ENCODE peak calls at places on chromosomes 6 and 20, in ten cellular contexts. L is right cardiac atrium; I is AG04449; A is CD4-positive, CD25-positive, alpha-beta regulatory T cell; G is astrocyte of the spinal cord; N is osteoblast; O is fibroblast of pulmonary artery; D is choroid plexus epithelial cell; H is keratinocyte; Q is A673. Y is an unnamed sample.
A peak's percentile ranks its signal among the peaks of the same experiment; 100 is the strongest.

GRCh38 chr6:44699082-44699481 is 311.6 kb downstream of the CDC5L start:
- DNase-seq in L (peak; percentile 58), I (no peak), A (no peak), G (peak; percentile 26), N (no peak), O (no peak), D (no peak), H (no peak), Q (no peak), Y (no peak)

GRCh38 chr20:49340161-49340966 is 62.5 kb upstream of the ZNFX1 start:
- DNase-seq in L (peak; percentile 74), I (no peak), A (no peak), G (no peak), N (peak; percentile 84), O (no peak), D (no peak), H (no peak), Q (no peak), Y (peak; percentile 79)

GRCh38 chr20:23143098-23143497 is 57.0 kb upstream of the CD93 start:
- DNase-seq in L (peak; percentile 70), I (no peak), A (no peak), G (peak; percentile 79), N (peak; percentile 93), O (peak; percentile 83), D (peak; percentile 84), H (peak; percentile 52), Q (peak; percentile 65), Y (peak; percentile 70)

GRCh38 chr6:119326291-119327005 is 23.1 kb downstream of the MAN1A1 start:
- DNase-seq in L (no peak), I (no peak), A (no peak), G (no peak), N (no peak), O (no peak), D (no peak), H (no peak), Q (no peak), Y (no peak)

GRCh38 chr6:52534363-52534762 is 42.5 kb downstream of the TRAM2 start:
- DNase-seq in L (no peak), I (no peak), A (no peak), G (no peak), N (no peak), O (no peak), D (no peak), H (no peak), Q (no peak), Y (no peak)

GRCh38 chr6:56764081-56764566 is 121.4 kb upstream of the DST start:
- DNase-seq in L (peak; percentile 29), I (no peak), A (no peak), G (peak; percentile 52), N (peak; percentile 17), O (peak; percentile 64), D (peak; percentile 74), H (no peak), Q (peak; percentile 69), Y (no peak)

GRCh38 chr20:43959079-43959919 is 44.6 kb downstream of the TOX2 start:
- DNase-seq in L (no peak), I (no peak), A (no peak), G (peak; percentile 29), N (no peak), O (peak; percentile 45), D (no peak), H (no peak), Q (no peak), Y (peak; percentile 84)

GRCh38 chr20:24877652-24878051 is 71.4 kb upstream of the CST7 start:
- DNase-seq in L (no peak), I (no peak), A (no peak), G (no peak), N (no peak), O (no peak), D (no peak), H (no peak), Q (no peak), Y (no peak)

GRCh38 chr6:117264487-117265424 is 602 bp upstream of the VGLL2 start:
- DNase-seq in L (no peak), I (no peak), A (no peak), G (no peak), N (peak; percentile 73), O (peak; percentile 16), D (no peak), H (no peak), Q (peak; percentile 16), Y (no peak)

GRCh38 chr6:141521440-141521839 is 611.3 kb upstream of the GJE1 start:
- DNase-seq in L (no peak), I (no peak), A (no peak), G (no peak), N (no peak), O (peak; percentile 54), D (no peak), H (no peak), Q (no peak), Y (no peak)

DNA sequence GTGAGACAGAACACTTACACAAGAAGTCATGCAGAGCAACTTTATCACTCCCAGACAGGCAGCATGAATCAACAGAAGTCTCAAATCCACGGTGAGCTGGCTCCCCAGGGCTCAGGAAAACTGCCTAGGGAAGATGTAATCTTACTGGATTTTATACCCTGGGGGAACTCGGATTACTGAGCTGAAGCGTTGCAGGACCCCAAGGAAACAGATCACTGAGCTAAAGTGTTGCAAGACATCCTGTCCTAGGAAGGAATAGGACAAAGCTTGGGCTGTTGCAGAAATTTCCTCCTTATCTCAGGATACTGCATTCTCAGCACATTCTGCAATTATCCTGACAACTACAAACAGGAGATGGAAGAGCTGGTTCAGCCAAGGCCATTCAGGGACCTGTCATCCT is 224.8 kb downstream of the TFAP2A start:
- DNase-seq in L (no peak), I (no peak), A (no peak), G (no peak), N (no peak), O (no peak), D (no peak), H (no peak), Q (peak; percentile 49), Y (no peak)
- H3K4me3 ChIP-seq in L (no peak overlapping the region), I (no peak overlapping the region), A (no peak overlapping the region), G (no peak overlapping the region), N (no peak overlapping the region), O (no peak overlapping the region), D (no peak overlapping the region), H (no peak overlapping the region), Q (no peak overlapping the region), Y (no peak overlapping the region)

GRCh38 chr6:158850807-158851115 is 31.6 kb upstream of the EZR start:
- DNase-seq in L (no peak), I (no peak), A (no peak), G (no peak), N (peak; percentile 73), O (peak; percentile 25), D (peak; percentile 52), H (no peak), Q (no peak), Y (no peak)

GRCh38 chr6:158854214-158855101 is 35.3 kb upstream of the EZR start:
- DNase-seq in L (no peak), I (no peak), A (no peak), G (peak; percentile 41), N (peak; percentile 81), O (peak; percentile 64), D (peak; percentile 64), H (no peak), Q (peak; percentile 56), Y (no peak)

GRCh38 chr6:158853872-158854213 is 34.7 kb upstream of the EZR start:
- DNase-seq in L (no peak), I (no peak), A (no peak), G (no peak), N (no peak), O (no peak), D (no peak), H (no peak), Q (no peak), Y (no peak)

GRCh38 chr6:158853072-158853871 is 34.1 kb upstream of the EZR start:
- DNase-seq in L (peak; percentile 80), I (peak; percentile 60), A (peak; percentile 84), G (peak; percentile 93), N (peak; percentile 97), O (peak; percentile 94), D (peak; percentile 88), H (peak; percentile 98), Q (peak; percentile 90), Y (peak; percentile 93)

DNA sequence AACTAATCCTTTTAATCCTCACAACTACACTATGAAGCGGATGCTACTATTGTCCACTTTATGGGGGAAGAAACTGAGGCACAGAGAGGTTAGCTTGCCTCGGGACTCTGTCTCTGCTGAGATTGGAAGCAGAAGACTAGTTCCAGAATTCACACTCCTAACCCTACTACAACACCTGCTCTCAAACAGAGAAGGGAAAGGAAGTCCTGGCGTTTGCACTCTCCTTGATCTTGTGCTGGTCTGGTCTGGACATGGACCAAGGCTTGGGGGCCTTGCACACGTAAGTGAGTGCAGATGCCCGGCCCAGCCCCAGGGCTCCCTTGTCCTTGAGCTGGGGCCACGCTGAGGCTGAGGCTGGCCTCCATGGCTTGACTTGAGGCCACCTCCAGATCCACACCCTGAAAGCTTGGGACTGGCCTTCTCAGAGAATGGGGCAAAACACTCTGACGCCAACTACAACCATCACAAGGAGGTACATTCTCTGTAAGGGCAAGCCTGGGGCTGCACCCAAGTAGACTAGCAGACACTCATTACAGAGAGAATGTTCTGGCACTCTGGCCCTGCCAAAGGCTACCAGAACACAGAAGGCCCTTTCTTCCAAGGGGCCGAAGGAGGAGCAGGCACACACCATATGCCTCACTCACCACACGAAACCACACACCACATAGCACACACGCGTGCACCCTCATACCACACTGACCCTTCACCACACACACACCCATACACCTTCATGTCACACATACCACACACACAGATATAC is 33.3 kb upstream of the EZR start:
- DNase-seq in L (peak; percentile 33), I (no peak), A (no peak), G (no peak), N (peak; percentile 53), O (no peak), D (no peak), H (peak; percentile 83), Q (no peak), Y (no peak)
- H3K4me3 ChIP-seq in L (no peak overlapping the region), I (no peak overlapping the region), A (peak overlapping the region; percentile 79), G (no peak overlapping the region), N (no peak overlapping the region), O (no peak overlapping the region), D (no peak overlapping the region), H (peak overlapping the region; percentile 36), Q (no peak overlapping the region), Y (no peak overlapping the region)

DNA sequence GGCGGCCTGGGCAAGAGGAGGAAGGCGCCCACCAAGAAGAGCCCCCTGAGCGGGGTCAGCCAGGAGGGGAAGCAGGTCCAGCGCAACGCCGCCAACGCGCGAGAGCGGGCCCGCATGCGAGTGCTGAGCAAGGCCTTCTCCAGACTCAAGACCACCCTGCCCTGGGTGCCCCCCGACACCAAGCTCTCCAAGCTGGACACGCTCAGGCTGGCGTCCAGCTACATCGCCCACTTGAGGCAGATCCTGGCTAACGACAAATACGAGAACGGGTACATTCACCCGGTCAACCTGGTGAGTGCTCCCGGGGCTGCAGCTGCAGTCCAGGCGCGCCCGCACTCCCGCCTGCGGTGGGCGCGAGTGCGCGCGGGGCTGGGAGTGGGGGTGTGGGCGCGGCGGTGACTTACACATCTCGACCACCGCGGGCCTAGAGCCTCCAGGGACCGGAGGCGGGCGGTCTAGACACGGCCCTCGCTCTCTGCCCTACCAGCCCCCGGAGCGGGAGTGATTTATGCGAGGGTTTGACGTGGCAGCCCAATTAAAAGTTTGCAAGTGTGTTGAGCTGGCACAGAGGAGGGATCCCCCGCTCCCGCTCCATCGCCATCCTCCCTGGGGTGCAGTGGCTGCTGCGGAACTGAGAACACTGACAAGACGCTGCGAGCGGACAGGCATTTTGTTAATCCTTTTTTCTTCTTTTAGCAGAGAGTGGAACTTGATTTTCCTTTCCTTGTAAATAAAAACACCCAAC is 816 bp downstream of the TCF21 start:
- DNase-seq in L (peak; percentile 79), I (no peak), A (no peak), G (peak; percentile 60), N (peak; percentile 90), O (peak; percentile 68), D (peak; percentile 61), H (no peak), Q (no peak), Y (peak; percentile 81)
- H3K4me3 ChIP-seq in L (peak overlapping the region; percentile 26), I (peak overlapping the region; percentile 71), A (no peak overlapping the region), G (peak overlapping the region; percentile 52), N (peak overlapping the region; percentile 70), O (peak overlapping the region; percentile 73), D (peak overlapping the region; percentile 67), H (no peak overlapping the region), Q (no peak overlapping the region), Y (peak overlapping the region; percentile 80)

GRCh38 chr20:62797671-62798532 is 1.6 kb downstream of the MRGBP start:
- DNase-seq in L (peak; percentile 60), I (no peak), A (no peak), G (no peak), N (no peak), O (no peak), D (no peak), H (no peak), Q (no peak), Y (no peak)
- H3K4me3 ChIP-seq in L (no peak overlapping the region), I (peak overlapping the region; percentile 71), A (no peak overlapping the region), G (no peak overlapping the region), N (no peak overlapping the region), O (peak overlapping the region; percentile 61), D (peak overlapping the region; percentile 74), H (no peak overlapping the region), Q (peak overlapping the region; percentile 45), Y (peak overlapping the region; percentile 45)